ENCODE peak calls at places on chromosome 13, in eight cellular contexts. One of them, this sample, is unnamed.

GRCh38 chr13:37027639-37028038 is 27.1 kb downstream of the EXOSC8 start:
- DNase-seq in gastrocnemius medialis: no peak
- DNase-seq in astrocyte: no peak
- DNase-seq in lung: no peak
- DNase-seq in colonic mucosa: no peak
- DNase-seq in naive thymus-derived CD4-positive, alpha-beta T cell: no peak
- DNase-seq in aorta: no peak
- DNase-seq in hepatocyte: no peak
- DNase-seq in this sample: no peak

GRCh38 chr13:106520205-106521004 is 15.1 kb downstream of the EFNB2 start:
- DNase-seq in gastrocnemius medialis: no peak
- DNase-seq in astrocyte: no peak
- DNase-seq in lung: no peak
- DNase-seq in colonic mucosa: no peak
- DNase-seq in naive thymus-derived CD4-positive, alpha-beta T cell: no peak
- DNase-seq in aorta: no peak
- DNase-seq in hepatocyte: no peak
- DNase-seq in this sample: no peak

GRCh38 chr13:40247845-40248244 is 418.6 kb downstream of the FOXO1 start:
- DNase-seq in gastrocnemius medialis: no peak
- DNase-seq in astrocyte: no peak
- DNase-seq in lung: no peak
- DNase-seq in colonic mucosa: no peak
- DNase-seq in naive thymus-derived CD4-positive, alpha-beta T cell: no peak
- DNase-seq in aorta: no peak
- DNase-seq in hepatocyte: no peak
- DNase-seq in this sample: no peak

GRCh38 chr13:39634956-39635355 is 20.5 kb upstream of the COG6 start:
- DNase-seq in gastrocnemius medialis: no peak
- DNase-seq in astrocyte: no peak
- DNase-seq in lung: no peak
- DNase-seq in colonic mucosa: no peak
- DNase-seq in naive thymus-derived CD4-positive, alpha-beta T cell: no peak
- DNase-seq in aorta: no peak
- DNase-seq in hepatocyte: no peak
- DNase-seq in this sample: no peak

GRCh38 chr13:77697208-77698103 is at the start of gene SLAIN1:
- DNase-seq in gastrocnemius medialis: peak; percentile 40
- DNase-seq in astrocyte: peak; percentile 15
- DNase-seq in lung: peak; percentile 80
- DNase-seq in colonic mucosa: peak; percentile 72
- DNase-seq in naive thymus-derived CD4-positive, alpha-beta T cell: peak; percentile 83
- DNase-seq in aorta: peak; percentile 94
- DNase-seq in hepatocyte: peak; percentile 87
- DNase-seq in this sample: peak; percentile 74

GRCh38 chr13:113013303-113013702 is 44.3 kb downstream of the MCF2L start:
- DNase-seq in gastrocnemius medialis: no peak
- DNase-seq in astrocyte: no peak
- DNase-seq in lung: no peak
- DNase-seq in colonic mucosa: no peak
- DNase-seq in naive thymus-derived CD4-positive, alpha-beta T cell: no peak
- DNase-seq in aorta: no peak
- DNase-seq in hepatocyte: peak; percentile 52
- DNase-seq in this sample: no peak

GRCh38 chr13:23427342-23428182 is 5.9 kb downstream of the SACS start:
- DNase-seq in gastrocnemius medialis: no peak
- DNase-seq in astrocyte: peak; percentile 99
- DNase-seq in lung: no peak
- DNase-seq in colonic mucosa: no peak
- DNase-seq in naive thymus-derived CD4-positive, alpha-beta T cell: no peak
- DNase-seq in aorta: no peak
- DNase-seq in hepatocyte: peak; percentile 35
- DNase-seq in this sample: peak; percentile 74

GRCh38 chr13:73966331-73966730 is 167.9 kb downstream of the KLF12 start:
- DNase-seq in gastrocnemius medialis: peak; percentile 4
- DNase-seq in astrocyte: no peak
- DNase-seq in lung: no peak
- DNase-seq in colonic mucosa: no peak
- DNase-seq in naive thymus-derived CD4-positive, alpha-beta T cell: no peak
- DNase-seq in aorta: no peak
- DNase-seq in hepatocyte: no peak
- DNase-seq in this sample: no peak

GRCh38 chr13:44396963-44397580 is 23.4 kb downstream of the SERP2 start:
- DNase-seq in gastrocnemius medialis: no peak
- DNase-seq in astrocyte: peak; percentile 42
- DNase-seq in lung: no peak
- DNase-seq in colonic mucosa: no peak
- DNase-seq in naive thymus-derived CD4-positive, alpha-beta T cell: no peak
- DNase-seq in aorta: peak; percentile 66
- DNase-seq in hepatocyte: peak; percentile 70
- DNase-seq in this sample: peak; percentile 61

GRCh38 chr13:62875118-62875640 is 1459.5 kb upstream of the PCDH20 start:
- DNase-seq in gastrocnemius medialis: no peak
- DNase-seq in astrocyte: no peak
- DNase-seq in lung: no peak
- DNase-seq in colonic mucosa: no peak
- DNase-seq in naive thymus-derived CD4-positive, alpha-beta T cell: no peak
- DNase-seq in aorta: no peak
- DNase-seq in hepatocyte: no peak
- DNase-seq in this sample: no peak

GRCh38 chr13:73075546-73075945 is 16.7 kb downstream of the KLF5 start:
- DNase-seq in gastrocnemius medialis: no peak
- DNase-seq in astrocyte: no peak
- DNase-seq in lung: no peak
- DNase-seq in colonic mucosa: peak; percentile 42
- DNase-seq in naive thymus-derived CD4-positive, alpha-beta T cell: no peak
- DNase-seq in aorta: no peak
- DNase-seq in hepatocyte: peak; percentile 56
- DNase-seq in this sample: no peak

GRCh38 chr13:77239312-77239711 is 87.6 kb downstream of the MYCBP2 start:
- DNase-seq in gastrocnemius medialis: no peak
- DNase-seq in astrocyte: peak; percentile 4
- DNase-seq in lung: no peak
- DNase-seq in colonic mucosa: no peak
- DNase-seq in naive thymus-derived CD4-positive, alpha-beta T cell: no peak
- DNase-seq in aorta: no peak
- DNase-seq in hepatocyte: no peak
- DNase-seq in this sample: no peak

GRCh38 chr13:40408602-40409001 is 257.8 kb downstream of the FOXO1 start:
- DNase-seq in gastrocnemius medialis: no peak
- DNase-seq in astrocyte: peak; percentile 55
- DNase-seq in lung: no peak
- DNase-seq in colonic mucosa: no peak
- DNase-seq in naive thymus-derived CD4-positive, alpha-beta T cell: no peak
- DNase-seq in aorta: no peak
- DNase-seq in hepatocyte: no peak
- DNase-seq in this sample: no peak

GRCh38 chr13:101917833-101918755 is 465.6 kb downstream of the ITGBL1 start:
- DNase-seq in gastrocnemius medialis: no peak
- DNase-seq in astrocyte: no peak
- DNase-seq in lung: no peak
- DNase-seq in colonic mucosa: no peak
- DNase-seq in naive thymus-derived CD4-positive, alpha-beta T cell: no peak
- DNase-seq in aorta: peak; percentile 36
- DNase-seq in hepatocyte: no peak
- DNase-seq in this sample: no peak

GRCh38 chr13:87128006-87128405 is 543.2 kb upstream of the SLITRK5 start:
- DNase-seq in gastrocnemius medialis: no peak
- DNase-seq in astrocyte: peak; percentile 14
- DNase-seq in lung: no peak
- DNase-seq in colonic mucosa: no peak
- DNase-seq in naive thymus-derived CD4-positive, alpha-beta T cell: no peak
- DNase-seq in aorta: no peak
- DNase-seq in hepatocyte: no peak
- DNase-seq in this sample: no peak

GRCh38 chr13:76717092-76717491 is 169.1 kb downstream of the KCTD12 start:
- DNase-seq in gastrocnemius medialis: no peak
- DNase-seq in astrocyte: no peak
- DNase-seq in lung: no peak
- DNase-seq in colonic mucosa: no peak
- DNase-seq in naive thymus-derived CD4-positive, alpha-beta T cell: no peak
- DNase-seq in aorta: no peak
- DNase-seq in hepatocyte: no peak
- DNase-seq in this sample: no peak

GRCh38 chr13:76856141-76856571 is 30.0 kb downstream of the KCTD12 start:
- DNase-seq in gastrocnemius medialis: no peak
- DNase-seq in astrocyte: peak; percentile 69
- DNase-seq in lung: no peak
- DNase-seq in colonic mucosa: no peak
- DNase-seq in naive thymus-derived CD4-positive, alpha-beta T cell: no peak
- DNase-seq in aorta: no peak
- DNase-seq in hepatocyte: no peak
- DNase-seq in this sample: no peak

DNA sequence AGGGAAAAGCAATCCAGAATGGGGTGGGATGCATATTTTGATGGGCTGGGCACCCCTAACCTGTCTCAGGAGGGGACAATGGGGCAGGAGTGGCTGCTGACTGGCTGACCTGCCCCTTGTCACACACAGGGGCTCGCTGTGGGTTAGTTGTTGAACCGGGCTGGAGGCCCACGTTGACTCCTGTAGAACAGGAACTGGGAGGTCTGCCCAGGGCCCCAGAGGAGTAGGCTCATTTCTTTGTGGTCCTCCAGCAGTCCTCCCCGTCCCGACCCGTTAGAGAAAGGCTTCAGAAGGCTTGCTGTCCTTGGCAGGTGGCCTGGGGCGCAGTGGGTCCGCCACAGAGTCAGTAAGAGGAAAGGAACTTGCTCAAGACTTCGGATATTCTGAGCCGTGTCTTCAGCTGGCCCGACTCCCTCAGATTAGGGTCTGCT is 70.1 kb downstream of the COL4A1 start:
- DNase-seq in gastrocnemius medialis: no peak
- DNase-seq in astrocyte: no peak
- DNase-seq in lung: no peak
- DNase-seq in colonic mucosa: no peak
- DNase-seq in naive thymus-derived CD4-positive, alpha-beta T cell: no peak
- DNase-seq in aorta: no peak
- DNase-seq in hepatocyte: no peak
- DNase-seq in this sample: peak; percentile 59
- H3K4me3 ChIP-seq in gastrocnemius medialis: no peak overlapping the region
- H3K4me3 ChIP-seq in astrocyte: no peak overlapping the region
- H3K4me3 ChIP-seq in lung: no peak overlapping the region
- H3K4me3 ChIP-seq in colonic mucosa: no peak overlapping the region
- H3K4me3 ChIP-seq in naive thymus-derived CD4-positive, alpha-beta T cell: no peak overlapping the region
- H3K4me3 ChIP-seq in aorta: no peak overlapping the region
- H3K4me3 ChIP-seq in hepatocyte: no peak overlapping the region
- H3K4me3 ChIP-seq in this sample: no peak overlapping the region

DNA sequence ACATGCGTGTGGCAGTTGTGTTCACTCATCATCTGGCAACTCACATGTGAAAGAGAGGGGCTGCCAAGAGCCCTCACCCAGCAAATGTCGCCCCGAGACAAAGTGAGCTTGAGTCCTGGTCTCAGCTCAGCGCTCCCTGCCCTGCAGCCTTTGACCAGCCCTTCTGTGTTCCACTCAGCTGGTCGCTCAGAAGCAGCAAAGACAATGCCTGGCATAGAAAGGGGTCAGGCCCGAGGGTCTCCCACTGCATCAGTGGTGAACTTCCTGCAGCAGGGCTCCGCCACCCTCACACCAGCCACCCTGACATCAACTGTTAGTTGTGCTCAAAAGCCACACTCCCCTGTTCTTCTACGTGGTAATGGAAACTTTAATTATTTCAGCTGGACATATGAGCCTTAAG is 68.0 kb downstream of the SLC7A1 start:
- DNase-seq in gastrocnemius medialis: no peak
- DNase-seq in astrocyte: no peak
- DNase-seq in lung: no peak
- DNase-seq in colonic mucosa: no peak
- DNase-seq in naive thymus-derived CD4-positive, alpha-beta T cell: no peak
- DNase-seq in aorta: no peak
- DNase-seq in hepatocyte: no peak
- DNase-seq in this sample: no peak
- H3K36me3 ChIP-seq in gastrocnemius medialis: no peaks in the 10 kb centered on the region
- H3K36me3 ChIP-seq in astrocyte: peaks cover 53% of the 10 kb centered on the region
- H3K36me3 ChIP-seq in lung: peaks cover 23% of the 10 kb centered on the region
- H3K36me3 ChIP-seq in colonic mucosa: peaks cover 5% of the 10 kb centered on the region
- H3K36me3 ChIP-seq in naive thymus-derived CD4-positive, alpha-beta T cell: peaks cover 72% of the 10 kb centered on the region
- H3K36me3 ChIP-seq in aorta: peaks cover 9% of the 10 kb centered on the region
- H3K36me3 ChIP-seq in hepatocyte: no peaks in the 10 kb centered on the region
- H3K36me3 ChIP-seq in this sample: no peaks in the 10 kb centered on the region

DNA sequence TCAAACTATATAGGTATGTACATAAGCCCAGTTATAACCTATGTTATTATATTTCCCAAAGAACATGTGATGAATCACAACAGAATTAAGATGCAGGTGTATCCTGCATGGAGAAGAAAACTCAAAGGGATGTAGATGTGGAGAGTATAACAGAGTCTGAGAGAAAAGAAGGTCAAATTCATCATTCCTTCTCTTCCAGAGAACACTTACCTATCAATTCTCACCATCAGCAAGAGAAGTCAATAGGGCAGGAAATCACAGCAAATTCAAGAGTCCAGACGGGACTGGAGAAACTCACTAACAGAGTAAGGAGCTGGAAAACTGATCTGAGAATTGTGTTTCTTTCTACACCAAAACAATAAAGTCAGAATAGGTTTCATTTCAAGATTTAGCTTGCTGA is 28.4 kb downstream of the DIAPH3 start:
- DNase-seq in gastrocnemius medialis: no peak
- DNase-seq in astrocyte: no peak
- DNase-seq in lung: no peak
- DNase-seq in colonic mucosa: no peak
- DNase-seq in naive thymus-derived CD4-positive, alpha-beta T cell: no peak
- DNase-seq in aorta: no peak
- DNase-seq in hepatocyte: no peak
- DNase-seq in this sample: no peak
- H3K27ac ChIP-seq in gastrocnemius medialis: no peak overlapping the region
- H3K27ac ChIP-seq in astrocyte: no peak overlapping the region
- H3K27ac ChIP-seq in lung: no peak overlapping the region
- H3K27ac ChIP-seq in colonic mucosa: no peak overlapping the region
- H3K27ac ChIP-seq in naive thymus-derived CD4-positive, alpha-beta T cell: no peak overlapping the region
- H3K27ac ChIP-seq in aorta: no peak overlapping the region
- H3K27ac ChIP-seq in hepatocyte: no peak overlapping the region
- H3K27ac ChIP-seq in this sample: no peak overlapping the region

GRCh38 chr13:21016487-21016886 is 44.9 kb downstream of the LATS2 start:
- DNase-seq in gastrocnemius medialis: no peak
- DNase-seq in astrocyte: no peak
- DNase-seq in lung: no peak
- DNase-seq in colonic mucosa: no peak
- DNase-seq in naive thymus-derived CD4-positive, alpha-beta T cell: no peak
- DNase-seq in aorta: no peak
- DNase-seq in hepatocyte: no peak
- DNase-seq in this sample: no peak

GRCh38 chr13:21013682-21014038 is 47.7 kb downstream of the LATS2 start:
- DNase-seq in gastrocnemius medialis: no peak
- DNase-seq in astrocyte: no peak
- DNase-seq in lung: no peak
- DNase-seq in colonic mucosa: no peak
- DNase-seq in naive thymus-derived CD4-positive, alpha-beta T cell: no peak
- DNase-seq in aorta: no peak
- DNase-seq in hepatocyte: no peak
- DNase-seq in this sample: no peak

GRCh38 chr13:21014139-21014665 is 47.2 kb downstream of the LATS2 start:
- DNase-seq in gastrocnemius medialis: no peak
- DNase-seq in astrocyte: peak; percentile 45
- DNase-seq in lung: no peak
- DNase-seq in colonic mucosa: no peak
- DNase-seq in naive thymus-derived CD4-positive, alpha-beta T cell: no peak
- DNase-seq in aorta: no peak
- DNase-seq in hepatocyte: peak; percentile 37
- DNase-seq in this sample: no peak

GRCh38 chr13:21014666-21015170 is 46.7 kb downstream of the LATS2 start:
- DNase-seq in gastrocnemius medialis: peak; percentile 78
- DNase-seq in astrocyte: peak; percentile 86
- DNase-seq in lung: no peak
- DNase-seq in colonic mucosa: no peak
- DNase-seq in naive thymus-derived CD4-positive, alpha-beta T cell: no peak
- DNase-seq in aorta: no peak
- DNase-seq in hepatocyte: peak; percentile 45
- DNase-seq in this sample: no peak

GRCh38 chr13:21015284-21015683 is 46.1 kb downstream of the LATS2 start:
- DNase-seq in gastrocnemius medialis: no peak
- DNase-seq in astrocyte: peak; percentile 70
- DNase-seq in lung: no peak
- DNase-seq in colonic mucosa: no peak
- DNase-seq in naive thymus-derived CD4-positive, alpha-beta T cell: no peak
- DNase-seq in aorta: no peak
- DNase-seq in hepatocyte: no peak
- DNase-seq in this sample: no peak
- H3K4me3 ChIP-seq in gastrocnemius medialis: no peak overlapping the region
- H3K4me3 ChIP-seq in astrocyte: peak overlapping the region; percentile 25
- H3K4me3 ChIP-seq in lung: no peak overlapping the region
- H3K4me3 ChIP-seq in colonic mucosa: no peak overlapping the region
- H3K4me3 ChIP-seq in naive thymus-derived CD4-positive, alpha-beta T cell: no peak overlapping the region
- H3K4me3 ChIP-seq in aorta: no peak overlapping the region
- H3K4me3 ChIP-seq in hepatocyte: no peak overlapping the region
- H3K4me3 ChIP-seq in this sample: no peak overlapping the region